ENCODE peak calls at places on chromosomes 3 and 15, in four cellular contexts. H is GM23338, F is SK-N-SH, Z is MM.1S. J is an unnamed sample.
A peak's percentile ranks its signal among the peaks of the same experiment; 100 is the strongest.

GRCh38 chr3:113179235-113179829 is 32.0 kb upstream of the BOC start:
- DNase-seq in H (no peak), F (no peak), Z (no peak), J (no peak)

GRCh38 chr3:132135628-132136333 is 101.0 kb upstream of the CPNE4 start:
- DNase-seq in H (peak; percentile 31), F (peak; percentile 13), Z (peak; percentile 18), J (peak; percentile 97)

GRCh38 chr15:56245871-56246814 is 2.5 kb upstream of the RFX7 start:
- DNase-seq in H (peak; percentile 96), F (peak; percentile 75), Z (peak; percentile 94), J (peak; percentile 88)

GRCh38 chr3:180913582-180914404 is 1.3 kb downstream of the FXR1 start:
- DNase-seq in H (peak; percentile 27), F (no peak), Z (no peak), J (no peak)

GRCh38 chr15:42494998-42495360 is 455 bp upstream of the SNAP23 start:
- DNase-seq in H (peak; percentile 36), F (peak; percentile 27), Z (peak; percentile 25), J (no peak)

GRCh38 chr15:29731865-29732264 is 90.4 kb downstream of the TJP1 start:
- DNase-seq in H (no peak), F (no peak), Z (no peak), J (no peak)

GRCh38 chr15:43082509-43082908 is 23.3 kb downstream of the UBR1 start:
- DNase-seq in H (no peak), F (no peak), Z (no peak), J (no peak)

GRCh38 chr3:31167666-31168065 is 273.2 kb upstream of the GADL1 start:
- DNase-seq in H (no peak), F (no peak), Z (no peak), J (no peak)

GRCh38 chr3:5213574-5213966 is 26.1 kb downstream of the EDEM1 start:
- DNase-seq in H (peak; percentile 57), F (no peak), Z (peak; percentile 97), J (no peak)

GRCh38 chr3:10356461-10356897 is 35.6 kb upstream of the SEC13 start:
- DNase-seq in H (no peak), F (peak; percentile 63), Z (no peak), J (no peak)

GRCh38 chr3:121883507-121883906 is 10.7 kb upstream of the SLC15A2 start:
- DNase-seq in H (peak; percentile 68), F (peak; percentile 11), Z (no peak), J (peak; percentile 52)

GRCh38 chr3:10706156-10707088 is 109.6 kb upstream of the SLC6A11 start:
- DNase-seq in H (peak; percentile 59), F (peak; percentile 49), Z (no peak), J (no peak)

GRCh38 chr15:85557385-85557784 is 177.0 kb downstream of the AKAP13 start:
- DNase-seq in H (no peak), F (no peak), Z (no peak), J (no peak)

GRCh38 chr3:142651711-142652110 is 55.5 kb downstream of the PLS1 start:
- DNase-seq in H (no peak), F (no peak), Z (no peak), J (no peak)

GRCh38 chr15:77426377-77426776 is 5.7 kb downstream of the HMG20A start:
- DNase-seq in H (no peak), F (no peak), Z (no peak), J (no peak)

GRCh38 chr15:28006116-28006911 is 92.8 kb downstream of the OCA2 start:
- DNase-seq in H (no peak), F (no peak), Z (no peak), J (no peak)

GRCh38 chr15:68536331-68537095 is 42.3 kb upstream of the CORO2B start:
- DNase-seq in H (no peak), F (no peak), Z (no peak), J (no peak)

GRCh38 chr15:29322407-29322806 is 52.8 kb upstream of the NSMCE3 start:
- DNase-seq in H (no peak), F (no peak), Z (no peak), J (no peak)

GRCh38 chr3:192487032-192487431 is 240.3 kb downstream of the FGF12 start:
- DNase-seq in H (no peak), F (no peak), Z (no peak), J (no peak)

GRCh38 chr3:15051531-15051930 is 13.6 kb downstream of the MRPS25 start:
- DNase-seq in H (peak; percentile 86), F (peak; percentile 75), Z (peak; percentile 41), J (peak; percentile 25)

GRCh38 chr3:105354429-105354828 is 12.3 kb upstream of the ALCAM start:
- DNase-seq in H (peak; percentile 87), F (no peak), Z (no peak), J (no peak)

GRCh38 chr3:38117748-38118420 is 19.0 kb downstream of the ACAA1 start:
- DNase-seq in H (peak; percentile 71), F (peak; percentile 80), Z (peak; percentile 43), J (peak; percentile 56)

GRCh38 chr3:52848617-52849016 is 13.8 kb upstream of the MUSTN1 start:
- DNase-seq in H (no peak), F (no peak), Z (no peak), J (no peak)

GRCh38 chr15:101807345-101807945 is 4.1 kb downstream of the OR4F6 start:
- DNase-seq in H (no peak), F (no peak), Z (no peak), J (no peak)

GRCh38 chr15:69522361-69522760 is 69.7 kb downstream of the RPLP1 start:
- DNase-seq in H (no peak), F (no peak), Z (no peak), J (peak; percentile 86)

GRCh38 chr3:122515856-122516255 is 1.1 kb upstream of the KPNA1 start:
- DNase-seq in H (no peak), F (no peak), Z (no peak), J (no peak)

GRCh38 chr3:47780727-47781325 is 867 bp downstream of the SMARCC1 start:
- DNase-seq in H (no peak), F (peak; percentile 30), Z (no peak), J (no peak)

GRCh38 chr15:40825661-40826088 is 2.8 kb downstream of the PPP1R14D start:
- DNase-seq in H (no peak), F (no peak), Z (no peak), J (peak; percentile 74)

GRCh38 chr3:113405180-113405579 is 36.1 kb downstream of the CFAP44 start:
- DNase-seq in H (no peak), F (no peak), Z (no peak), J (no peak)

GRCh38 chr3:73351423-73352071 is 273.2 kb downstream of the PDZRN3 start:
- DNase-seq in H (no peak), F (peak; percentile 60), Z (no peak), J (no peak)

DNA sequence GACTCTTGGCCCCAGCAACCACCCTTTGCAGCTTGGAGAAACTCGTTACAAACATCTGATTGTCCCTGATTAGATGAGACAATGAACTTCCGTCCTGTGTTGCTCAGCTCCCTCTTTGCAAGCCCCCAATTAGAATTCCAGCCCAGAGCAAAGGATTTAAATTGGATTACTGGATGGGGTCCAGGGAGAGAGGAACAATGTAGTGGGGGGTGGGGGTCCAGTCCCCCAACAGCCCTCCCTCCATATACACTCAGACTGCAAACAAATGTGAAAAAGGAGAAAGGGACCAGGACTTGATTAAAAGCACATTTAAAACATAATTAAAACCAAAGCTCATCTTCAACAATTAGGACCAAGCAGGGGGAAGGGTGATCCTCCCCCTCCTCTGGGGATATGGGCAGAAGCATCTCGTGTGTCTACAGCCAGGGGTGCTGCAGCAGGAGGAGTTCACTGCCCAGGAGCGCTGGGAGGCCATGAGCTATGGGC is 71.7 kb upstream of the TMEM115 start:
- DNase-seq in H (no peak), F (peak; percentile 89), Z (no peak), J (no peak)
- H3F3A ChIP-seq in H (no peaks in the 10 kb centered on the region), F (no peaks in the 10 kb centered on the region), Z (no peaks in the 10 kb centered on the region), J (no peaks in the 10 kb centered on the region)

GRCh38 chr15:79036323-79036722 is 54.3 kb downstream of the RASGRF1 start:
- DNase-seq in H (no peak), F (no peak), Z (no peak), J (no peak)

GRCh38 chr15:79035814-79036213 is 54.8 kb downstream of the RASGRF1 start:
- DNase-seq in H (peak; percentile 41), F (no peak), Z (no peak), J (no peak)

GRCh38 chr15:79034284-79034683 is 56.3 kb downstream of the RASGRF1 start:
- DNase-seq in H (no peak), F (no peak), Z (no peak), J (no peak)

GRCh38 chr15:79032656-79033055 is 57.9 kb downstream of the RASGRF1 start:
- DNase-seq in H (no peak), F (no peak), Z (no peak), J (no peak)

GRCh38 chr15:79035111-79035601 is 55.4 kb downstream of the RASGRF1 start:
- DNase-seq in H (peak; percentile 71), F (peak; percentile 73), Z (no peak), J (no peak)
- TF ChIP-seq CTCF in H (peak; percentile 36), F (peak; percentile 20), Z (no peak), J (no peak)

GRCh38 chr3:44454258-44454657 is 23.2 kb downstream of the ZNF445 start:
- DNase-seq in H (no peak), F (no peak), Z (no peak), J (no peak)
- H3F3A ChIP-seq in H (no peaks in the 10 kb centered on the region), F (no peaks in the 10 kb centered on the region), Z (no peaks in the 10 kb centered on the region), J (no peaks in the 10 kb centered on the region)

GRCh38 chr3:8996681-8997121 is 33.4 kb upstream of the RAD18 start:
- DNase-seq in H (peak; percentile 64), F (no peak), Z (no peak), J (no peak)
- TF ChIP-seq CTCF in H (peak; percentile 29), F (no peak), Z (no peak), J (no peak)

GRCh38 chr3:64178419-64178818 is 46.8 kb downstream of the PRICKLE2 start:
- DNase-seq in H (no peak), F (no peak), Z (no peak), J (no peak)

GRCh38 chr3:64179860-64180259 is 45.4 kb downstream of the PRICKLE2 start:
- DNase-seq in H (no peak), F (no peak), Z (no peak), J (no peak)

GRCh38 chr3:64176461-64176996 is 48.7 kb downstream of the PRICKLE2 start:
- DNase-seq in H (no peak), F (no peak), Z (no peak), J (no peak)

GRCh38 chr3:64174328-64174727 is 50.9 kb downstream of the PRICKLE2 start:
- DNase-seq in H (no peak), F (no peak), Z (no peak), J (peak; percentile 65)

DNA sequence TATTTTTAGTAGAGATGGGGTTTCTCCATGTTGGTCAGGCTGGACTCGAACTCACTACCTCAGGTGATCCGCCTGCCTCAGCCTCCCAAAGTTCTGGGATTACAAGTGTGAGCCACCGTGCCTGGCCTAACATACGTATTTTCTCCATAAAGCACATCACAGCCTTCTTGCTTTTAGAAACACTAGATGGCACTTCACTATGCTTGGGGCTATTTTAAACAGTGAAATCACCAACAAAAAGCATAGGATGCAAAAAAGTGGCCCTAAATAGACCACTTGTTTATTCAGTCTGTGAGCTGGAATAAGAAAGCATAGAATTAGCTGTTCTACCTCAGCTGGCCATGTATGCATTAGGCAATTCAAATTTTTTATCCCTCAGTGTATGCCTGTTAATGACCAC is 46.0 kb downstream of the PRICKLE2 start:
- DNase-seq in H (no peak), F (no peak), Z (no peak), J (no peak)
- H3F3A ChIP-seq in H (no peaks in the 10 kb centered on the region), F (peaks cover 7% of the 10 kb centered on the region), Z (no peaks in the 10 kb centered on the region), J (no peaks in the 10 kb centered on the region)

J was measured in PC-9.